ENCODE peak calls at places on chromosome 1, in five cellular contexts. G, C, F, T and L are unnamed samples.

GRCh38 chr1:6450943-6451373 is 15.0 kb downstream of the TNFRSF25 start:
- DNase-seq in T (no peak), C (no peak), G (no peak), F (no peak), L (no peak)

GRCh38 chr1:214271174-214271858 is 9.6 kb upstream of the SMYD2 start:
- DNase-seq in C (no peak), F (no peak), T (no peak), G (no peak), L (no peak)

GRCh38 chr1:244092293-244093264 is 41.5 kb downstream of the ZBTB18 start:
- DNase-seq in F (no peak), C (no peak), G (no peak), T (peak; percentile 52), L (peak; percentile 78)

GRCh38 chr1:2631136-2632050 is 1.4 kb downstream of the MMEL1 start:
- DNase-seq in F (no peak), G (no peak), T (peak; percentile 56), C (no peak), L (peak; percentile 7)

GRCh38 chr1:67668660-67669059 is 16.3 kb upstream of the GADD45A start:
- DNase-seq in G (no peak), C (no peak), F (no peak), T (peak; percentile 75), L (no peak)

GRCh38 chr1:39857479-39857878 is 25.8 kb downstream of the TRIT1 start:
- DNase-seq in C (no peak), F (no peak), G (no peak), T (no peak), L (no peak)

GRCh38 chr1:228063251-228064191 is 19.0 kb upstream of the ARF1 start:
- DNase-seq in F (no peak), C (no peak), G (no peak), T (no peak), L (no peak)

GRCh38 chr1:97947751-97948150 is 26.9 kb upstream of the DPYD start:
- DNase-seq in T (no peak), G (no peak), C (no peak), F (no peak), L (peak; percentile 10)

GRCh38 chr1:172818841-172819527 is 160.1 kb downstream of the FASLG start:
- DNase-seq in C (peak; percentile 95), T (no peak), F (peak; percentile 94), G (no peak), L (no peak)

GRCh38 chr1:246947255-246947654 is 15.5 kb upstream of the AHCTF1 start:
- DNase-seq in G (no peak), T (no peak), F (no peak), C (no peak), L (peak; percentile 52)

GRCh38 chr1:169271094-169271493 is 96.5 kb downstream of the NME7 start:
- DNase-seq in T (no peak), C (no peak), G (no peak), F (peak; percentile 60), L (no peak)